ENCODE peak calls at places on chromosome 12, in six cellular contexts. I, O, L, U, J and C are unnamed samples.
A peak's percentile ranks its signal among the peaks of the same experiment; 100 is the strongest.

GRCh38 chr12:89376844-89377243 is 24.5 kb upstream of the DUSP6 start:
- DNase-seq in I (no peak), O (no peak), L (no peak), U (no peak), J (no peak), C (no peak)

GRCh38 chr12:632102-632696 is 31.0 kb downstream of the NINJ2 start:
- DNase-seq in I (peak; percentile 82), O (peak; percentile 92), L (no peak), U (no peak), J (peak; percentile 87), C (no peak)

GRCh38 chr12:5184159-5184558 is 140.5 kb downstream of the KCNA5 start:
- DNase-seq in I (no peak), O (peak; percentile 57), L (no peak), U (no peak), J (no peak), C (no peak)

GRCh38 chr12:30047499-30048262 is 263.9 kb upstream of the TMTC1 start:
- DNase-seq in I (no peak), O (peak; percentile 52), L (peak; percentile 65), U (no peak), J (peak; percentile 5), C (no peak)

GRCh38 chr12:63978519-63978918 is 134.0 kb downstream of the SRGAP1 start:
- DNase-seq in I (peak; percentile 69), O (peak; percentile 88), L (no peak), U (no peak), J (no peak), C (no peak)

GRCh38 chr12:117012189-117012805 is 86.9 kb downstream of the TESC start:
- DNase-seq in I (peak; percentile 51), O (peak; percentile 41), L (no peak), U (no peak), J (peak; percentile 46), C (no peak)

GRCh38 chr12:20946732-20947131 is 136.2 kb downstream of the SLCO1B3 start:
- DNase-seq in I (peak; percentile 10), O (no peak), L (no peak), U (no peak), J (no peak), C (no peak)

GRCh38 chr12:104011265-104011664 is 38.7 kb downstream of the GLT8D2 start:
- DNase-seq in I (peak; percentile 80), O (peak; percentile 96), L (no peak), U (no peak), J (peak; percentile 75), C (no peak)

GRCh38 chr12:64718649-64719048 is 40.6 kb downstream of the GNS start:
- DNase-seq in I (no peak), O (no peak), L (no peak), U (no peak), J (no peak), C (no peak)

GRCh38 chr12:16344269-16344668 is 3.2 kb upstream of the MGST1 start:
- DNase-seq in I (no peak), O (peak; percentile 47), L (no peak), U (no peak), J (no peak), C (no peak)

GRCh38 chr12:54993181-54993835 is 8.7 kb upstream of the TESPA1 start:
- DNase-seq in I (peak; percentile 68), O (peak; percentile 60), L (peak; percentile 40), U (peak; percentile 51), J (peak; percentile 62), C (peak; percentile 72)

GRCh38 chr12:17528394-17528793 is 561.6 kb downstream of the RERGL start:
- DNase-seq in I (no peak), O (no peak), L (no peak), U (no peak), J (no peak), C (no peak)

GRCh38 chr12:105194947-105195346 is 41.0 kb downstream of the APPL2 start:
- DNase-seq in I (no peak), O (no peak), L (no peak), U (no peak), J (no peak), C (no peak)

GRCh38 chr12:110555509-110556406 is 27.4 kb downstream of the PPTC7 start:
- DNase-seq in I (peak; percentile 47), O (peak; percentile 80), L (no peak), U (no peak), J (peak; percentile 50), C (no peak)

GRCh38 chr12:41234672-41235071 is 46.6 kb downstream of the PDZRN4 start:
- DNase-seq in I (no peak), O (no peak), L (no peak), U (no peak), J (no peak), C (peak; percentile 78)

GRCh38 chr12:8099235-8099634 is 17.2 kb downstream of the NECAP1 start:
- DNase-seq in I (no peak), O (no peak), L (no peak), U (no peak), J (no peak), C (no peak)

GRCh38 chr12:31117203-31118011 is 43.7 kb downstream of the DDX11 start:
- DNase-seq in I (peak; percentile 16), O (peak; percentile 1), L (peak; percentile 83), U (peak; percentile 59), J (peak; percentile 64), C (no peak)

GRCh38 chr12:60266381-60266852 is 670.6 kb downstream of the SLC16A7 start:
- DNase-seq in I (peak; percentile 49), O (peak; percentile 94), L (no peak), U (no peak), J (peak; percentile 40), C (no peak)

GRCh38 chr12:52178984-52179383 is 12.8 kb downstream of the KRT80 start:
- DNase-seq in I (no peak), O (no peak), L (no peak), U (no peak), J (no peak), C (no peak)

GRCh38 chr12:52977195-52977594 is 28.3 kb downstream of the KRT18 start:
- DNase-seq in I (no peak), O (no peak), L (no peak), U (no peak), J (no peak), C (no peak)

GRCh38 chr12:65755596-65755978 is 68.7 kb upstream of the HMGA2 start:
- DNase-seq in I (no peak), O (peak; percentile 36), L (no peak), U (no peak), J (no peak), C (no peak)

GRCh38 chr12:58877243-58877743 is 43.0 kb downstream of the LRIG3 start:
- DNase-seq in I (peak; percentile 94), O (peak; percentile 100), L (peak; percentile 25), U (no peak), J (peak; percentile 54), C (no peak)

GRCh38 chr12:112838731-112839130 is 47.2 kb downstream of the RPH3A start:
- DNase-seq in I (no peak), O (no peak), L (no peak), U (no peak), J (no peak), C (no peak)

GRCh38 chr12:48800457-48800856 is 11.6 kb upstream of the ADCY6 start:
- DNase-seq in I (no peak), O (no peak), L (no peak), U (no peak), J (no peak), C (no peak)

GRCh38 chr12:91053951-91054715 is 3.7 kb downstream of the KERA start:
- DNase-seq in I (no peak), O (peak; percentile 72), L (no peak), U (no peak), J (peak; percentile 5), C (no peak)

GRCh38 chr12:12436831-12437345 is 80.0 kb downstream of the BORCS5 start:
- DNase-seq in I (no peak), O (no peak), L (no peak), U (no peak), J (no peak), C (no peak)

GRCh38 chr12:1083086-1083887 is 92.3 kb downstream of the ERC1 start:
- DNase-seq in I (no peak), O (no peak), L (no peak), U (no peak), J (no peak), C (no peak)

GRCh38 chr12:115407036-115407435 is 723.1 kb upstream of the TBX3 start:
- DNase-seq in I (no peak), O (no peak), L (peak; percentile 30), U (no peak), J (no peak), C (peak; percentile 80)

GRCh38 chr12:20367731-20368652 is at the start of gene PDE3A:
- DNase-seq in I (peak; percentile 61), O (peak; percentile 73), L (no peak), U (no peak), J (peak; percentile 83), C (no peak)

GRCh38 chr12:37546901-37547475 is 769.6 kb upstream of the ALG10B start:
- DNase-seq in I (no peak), O (no peak), L (no peak), U (no peak), J (no peak), C (no peak)

GRCh38 chr12:81136519-81136918 is 58.6 kb downstream of the ACSS3 start:
- DNase-seq in I (peak; percentile 55), O (no peak), L (no peak), U (no peak), J (no peak), C (no peak)

GRCh38 chr12:51661836-51662235 is 70.8 kb downstream of the SCN8A start:
- DNase-seq in I (no peak), O (peak; percentile 16), L (no peak), U (no peak), J (no peak), C (no peak)

GRCh38 chr12:14843425-14843887 is at the start of gene ART4:
- DNase-seq in I (no peak), O (no peak), L (no peak), U (no peak), J (no peak), C (no peak)

GRCh38 chr12:4280351-4281163 is 7.0 kb downstream of the CCND2 start:
- DNase-seq in I (no peak), O (no peak), L (no peak), U (no peak), J (no peak), C (no peak)

GRCh38 chr12:96396209-96396608 is 4.0 kb downstream of the CDK17 start:
- DNase-seq in I (no peak), O (no peak), L (no peak), U (no peak), J (no peak), C (no peak)

GRCh38 chr12:94977766-94978468 is 25.6 kb downstream of the NDUFA12 start:
- DNase-seq in I (no peak), O (no peak), L (no peak), U (no peak), J (no peak), C (no peak)